ENCODE peak calls at places on chromosomes 7 and 10, in seven cellular contexts. One of them, this sample, is unnamed. For H3K4me1, the result is how much of the 10 kb centered on the place peaks cover.

GRCh38 chr10:4131407-4132215 is 346.6 kb upstream of the KLF6 start:
- DNase-seq in upper lobe of right lung: no peak
- DNase-seq in CD8-positive, alpha-beta memory T cell: peak
- DNase-seq in hepatocyte: peak
- DNase-seq in sigmoid colon: no peak
- DNase-seq in cardiac muscle cell: no peak
- DNase-seq in IMR-90: peak
- DNase-seq in this sample: no peak

GRCh38 chr10:132212816-132213215 is 26.1 kb downstream of the DPYSL4 start:
- DNase-seq in upper lobe of right lung: no peak
- DNase-seq in CD8-positive, alpha-beta memory T cell: no peak
- DNase-seq in hepatocyte: no peak
- DNase-seq in sigmoid colon: no peak
- DNase-seq in cardiac muscle cell: no peak
- DNase-seq in IMR-90: no peak
- DNase-seq in this sample: no peak

GRCh38 chr10:116719712-116720111 is 22.7 kb downstream of the HSPA12A start:
- DNase-seq in upper lobe of right lung: no peak
- DNase-seq in CD8-positive, alpha-beta memory T cell: no peak
- DNase-seq in hepatocyte: no peak
- DNase-seq in sigmoid colon: no peak
- DNase-seq in cardiac muscle cell: no peak
- DNase-seq in IMR-90: no peak
- DNase-seq in this sample: no peak

GRCh38 chr7:151665363-151665762 is 145.7 kb upstream of the RHEB start:
- DNase-seq in upper lobe of right lung: no peak
- DNase-seq in CD8-positive, alpha-beta memory T cell: no peak
- DNase-seq in hepatocyte: peak
- DNase-seq in sigmoid colon: peak
- DNase-seq in cardiac muscle cell: peak
- DNase-seq in IMR-90: peak
- DNase-seq in this sample: no peak

GRCh38 chr7:22723642-22724041 is 3.4 kb upstream of the IL6 start:
- DNase-seq in upper lobe of right lung: no peak
- DNase-seq in CD8-positive, alpha-beta memory T cell: no peak
- DNase-seq in hepatocyte: no peak
- DNase-seq in sigmoid colon: peak
- DNase-seq in cardiac muscle cell: no peak
- DNase-seq in IMR-90: no peak
- DNase-seq in this sample: peak

GRCh38 chr7:94530114-94530513 is 20.5 kb downstream of the CASD1 start:
- DNase-seq in upper lobe of right lung: no peak
- DNase-seq in CD8-positive, alpha-beta memory T cell: no peak
- DNase-seq in hepatocyte: no peak
- DNase-seq in sigmoid colon: no peak
- DNase-seq in cardiac muscle cell: no peak
- DNase-seq in IMR-90: no peak
- DNase-seq in this sample: no peak

GRCh38 chr10:78972947-78973900 is 95.5 kb upstream of the ZMIZ1 start:
- DNase-seq in upper lobe of right lung: peak
- DNase-seq in CD8-positive, alpha-beta memory T cell: peak
- DNase-seq in hepatocyte: peak
- DNase-seq in sigmoid colon: peak
- DNase-seq in cardiac muscle cell: peak
- DNase-seq in IMR-90: peak
- DNase-seq in this sample: peak

GRCh38 chr10:19638173-19638872 is 177.9 kb upstream of the PLXDC2 start:
- DNase-seq in upper lobe of right lung: no peak
- DNase-seq in CD8-positive, alpha-beta memory T cell: no peak
- DNase-seq in hepatocyte: peak
- DNase-seq in sigmoid colon: no peak
- DNase-seq in cardiac muscle cell: no peak
- DNase-seq in IMR-90: peak
- DNase-seq in this sample: no peak

GRCh38 chr10:12500406-12501303 is 151.3 kb downstream of the CAMK1D start:
- DNase-seq in upper lobe of right lung: peak
- DNase-seq in CD8-positive, alpha-beta memory T cell: no peak
- DNase-seq in hepatocyte: peak
- DNase-seq in sigmoid colon: peak
- DNase-seq in cardiac muscle cell: peak
- DNase-seq in IMR-90: no peak
- DNase-seq in this sample: no peak

GRCh38 chr10:35422236-35422635 is 85.9 kb downstream of the CCNY start:
- DNase-seq in upper lobe of right lung: no peak
- DNase-seq in CD8-positive, alpha-beta memory T cell: no peak
- DNase-seq in hepatocyte: no peak
- DNase-seq in sigmoid colon: no peak
- DNase-seq in cardiac muscle cell: peak
- DNase-seq in IMR-90: peak
- DNase-seq in this sample: no peak

GRCh38 chr10:4623757-4624420 is 202.1 kb upstream of the AKR1E2 start:
- DNase-seq in upper lobe of right lung: no peak
- DNase-seq in CD8-positive, alpha-beta memory T cell: no peak
- DNase-seq in hepatocyte: no peak
- DNase-seq in sigmoid colon: no peak
- DNase-seq in cardiac muscle cell: no peak
- DNase-seq in IMR-90: peak
- DNase-seq in this sample: no peak

GRCh38 chr10:96910488-96911395 is 78.6 kb downstream of the LCOR start:
- DNase-seq in upper lobe of right lung: no peak
- DNase-seq in CD8-positive, alpha-beta memory T cell: peak
- DNase-seq in hepatocyte: peak
- DNase-seq in sigmoid colon: no peak
- DNase-seq in cardiac muscle cell: peak
- DNase-seq in IMR-90: peak
- DNase-seq in this sample: no peak

GRCh38 chr7:20330797-20331230 is at the start of gene ITGB8:
- DNase-seq in upper lobe of right lung: no peak
- DNase-seq in CD8-positive, alpha-beta memory T cell: no peak
- DNase-seq in hepatocyte: no peak
- DNase-seq in sigmoid colon: peak
- DNase-seq in cardiac muscle cell: peak
- DNase-seq in IMR-90: no peak
- DNase-seq in this sample: peak

GRCh38 chr7:148883233-148884048 is 650 bp downstream of the EZH2 start:
- DNase-seq in upper lobe of right lung: peak
- DNase-seq in CD8-positive, alpha-beta memory T cell: peak
- DNase-seq in hepatocyte: peak
- DNase-seq in sigmoid colon: peak
- DNase-seq in cardiac muscle cell: peak
- DNase-seq in IMR-90: no peak
- DNase-seq in this sample: peak

GRCh38 chr10:125060486-125060850 is 99.9 kb downstream of the CTBP2 start:
- DNase-seq in upper lobe of right lung: no peak
- DNase-seq in CD8-positive, alpha-beta memory T cell: no peak
- DNase-seq in hepatocyte: no peak
- DNase-seq in sigmoid colon: no peak
- DNase-seq in cardiac muscle cell: no peak
- DNase-seq in IMR-90: peak
- DNase-seq in this sample: no peak

GRCh38 chr10:122051609-122052385 is 62.8 kb downstream of the TACC2 start:
- DNase-seq in upper lobe of right lung: peak
- DNase-seq in CD8-positive, alpha-beta memory T cell: no peak
- DNase-seq in hepatocyte: peak
- DNase-seq in sigmoid colon: peak
- DNase-seq in cardiac muscle cell: peak
- DNase-seq in IMR-90: peak
- DNase-seq in this sample: peak

GRCh38 chr10:86286591-86287421 is 79.8 kb downstream of the GRID1 start:
- DNase-seq in upper lobe of right lung: peak
- DNase-seq in CD8-positive, alpha-beta memory T cell: no peak
- DNase-seq in hepatocyte: no peak
- DNase-seq in sigmoid colon: peak
- DNase-seq in cardiac muscle cell: no peak
- DNase-seq in IMR-90: no peak
- DNase-seq in this sample: no peak

GRCh38 chr7:151122794-151123484 is 36.7 kb downstream of the AGAP3 start:
- DNase-seq in upper lobe of right lung: no peak
- DNase-seq in CD8-positive, alpha-beta memory T cell: no peak
- DNase-seq in hepatocyte: no peak
- DNase-seq in sigmoid colon: no peak
- DNase-seq in cardiac muscle cell: no peak
- DNase-seq in IMR-90: no peak
- DNase-seq in this sample: no peak

GRCh38 chr10:44975487-44976331 is 2.9 kb downstream of the DEPP1 start:
- DNase-seq in upper lobe of right lung: no peak
- DNase-seq in CD8-positive, alpha-beta memory T cell: no peak
- DNase-seq in hepatocyte: peak
- DNase-seq in sigmoid colon: peak
- DNase-seq in cardiac muscle cell: peak
- DNase-seq in IMR-90: peak
- DNase-seq in this sample: peak

GRCh38 chr10:44976352-44977198 is 2.0 kb downstream of the DEPP1 start:
- DNase-seq in upper lobe of right lung: no peak
- DNase-seq in CD8-positive, alpha-beta memory T cell: no peak
- DNase-seq in hepatocyte: no peak
- DNase-seq in sigmoid colon: peak
- DNase-seq in cardiac muscle cell: no peak
- DNase-seq in IMR-90: no peak
- DNase-seq in this sample: peak

GRCh38 chr10:44978570-44979280 is at the start of gene DEPP1:
- DNase-seq in upper lobe of right lung: peak
- DNase-seq in CD8-positive, alpha-beta memory T cell: no peak
- DNase-seq in hepatocyte: peak
- DNase-seq in sigmoid colon: peak
- DNase-seq in cardiac muscle cell: peak
- DNase-seq in IMR-90: peak
- DNase-seq in this sample: peak

GRCh38 chr10:44978213-44978569 is 418 bp downstream of the DEPP1 start:
- DNase-seq in upper lobe of right lung: no peak
- DNase-seq in CD8-positive, alpha-beta memory T cell: no peak
- DNase-seq in hepatocyte: no peak
- DNase-seq in sigmoid colon: peak
- DNase-seq in cardiac muscle cell: no peak
- DNase-seq in IMR-90: no peak
- DNase-seq in this sample: no peak

GRCh38 chr10:44977287-44978212 is 1.1 kb downstream of the DEPP1 start:
- DNase-seq in upper lobe of right lung: no peak
- DNase-seq in CD8-positive, alpha-beta memory T cell: no peak
- DNase-seq in hepatocyte: no peak
- DNase-seq in sigmoid colon: peak
- DNase-seq in cardiac muscle cell: no peak
- DNase-seq in IMR-90: no peak
- DNase-seq in this sample: no peak
- H3K4me1 ChIP-seq in upper lobe of right lung: half or more
- H3K4me1 ChIP-seq in CD8-positive, alpha-beta memory T cell: under half
- H3K4me1 ChIP-seq in hepatocyte: half or more
- H3K4me1 ChIP-seq in sigmoid colon: under half
- H3K4me1 ChIP-seq in cardiac muscle cell: half or more
- H3K4me1 ChIP-seq in IMR-90: half or more
- H3K4me1 ChIP-seq in this sample: half or more

GRCh38 chr10:111835562-111835961 is 348.0 kb downstream of the GPAM start:
- DNase-seq in upper lobe of right lung: no peak
- DNase-seq in CD8-positive, alpha-beta memory T cell: no peak
- DNase-seq in hepatocyte: no peak
- DNase-seq in sigmoid colon: no peak
- DNase-seq in cardiac muscle cell: no peak
- DNase-seq in IMR-90: no peak
- DNase-seq in this sample: no peak

GRCh38 chr10:111831058-111831457 is 352.5 kb downstream of the GPAM start:
- DNase-seq in upper lobe of right lung: no peak
- DNase-seq in CD8-positive, alpha-beta memory T cell: no peak
- DNase-seq in hepatocyte: no peak
- DNase-seq in sigmoid colon: no peak
- DNase-seq in cardiac muscle cell: no peak
- DNase-seq in IMR-90: no peak
- DNase-seq in this sample: no peak

GRCh38 chr10:111830360-111830759 is 353.2 kb downstream of the GPAM start:
- DNase-seq in upper lobe of right lung: no peak
- DNase-seq in CD8-positive, alpha-beta memory T cell: no peak
- DNase-seq in hepatocyte: no peak
- DNase-seq in sigmoid colon: no peak
- DNase-seq in cardiac muscle cell: no peak
- DNase-seq in IMR-90: no peak
- DNase-seq in this sample: no peak
- H3K4me3 ChIP-seq in upper lobe of right lung: no peak
- H3K4me3 ChIP-seq in CD8-positive, alpha-beta memory T cell: no peak
- H3K4me3 ChIP-seq in hepatocyte: no peak
- H3K4me3 ChIP-seq in sigmoid colon: no peak
- H3K4me3 ChIP-seq in cardiac muscle cell: no peak
- H3K4me3 ChIP-seq in IMR-90: no peak
- H3K4me3 ChIP-seq in this sample: no peak

DNA sequence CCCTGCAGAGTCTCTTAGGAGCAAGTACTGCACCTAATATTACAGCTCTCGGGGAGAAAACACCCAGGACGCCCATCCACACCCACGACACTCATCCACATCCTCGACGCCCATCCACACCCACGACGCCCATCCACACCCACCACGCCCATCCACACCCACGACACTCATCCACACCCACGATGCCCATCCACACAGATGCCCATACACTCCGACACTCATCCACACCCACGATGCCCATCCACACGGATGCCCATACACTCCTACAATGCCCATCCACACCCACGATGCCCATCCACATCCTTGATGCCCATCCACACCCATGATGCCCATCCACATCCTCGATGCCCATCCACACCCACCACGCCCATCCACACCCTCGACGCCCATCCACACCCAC is 503.1 kb downstream of the PTPRN2 start:
- DNase-seq in upper lobe of right lung: peak
- DNase-seq in CD8-positive, alpha-beta memory T cell: no peak
- DNase-seq in hepatocyte: no peak
- DNase-seq in sigmoid colon: peak
- DNase-seq in cardiac muscle cell: no peak
- DNase-seq in IMR-90: no peak
- DNase-seq in this sample: no peak
- H3K4me1 ChIP-seq in upper lobe of right lung: under half
- H3K4me1 ChIP-seq in CD8-positive, alpha-beta memory T cell: under half
- H3K4me1 ChIP-seq in hepatocyte: under half
- H3K4me1 ChIP-seq in sigmoid colon: under half
- H3K4me1 ChIP-seq in cardiac muscle cell: under half
- H3K4me1 ChIP-seq in IMR-90: under half
- H3K4me1 ChIP-seq in this sample: under half

DNA sequence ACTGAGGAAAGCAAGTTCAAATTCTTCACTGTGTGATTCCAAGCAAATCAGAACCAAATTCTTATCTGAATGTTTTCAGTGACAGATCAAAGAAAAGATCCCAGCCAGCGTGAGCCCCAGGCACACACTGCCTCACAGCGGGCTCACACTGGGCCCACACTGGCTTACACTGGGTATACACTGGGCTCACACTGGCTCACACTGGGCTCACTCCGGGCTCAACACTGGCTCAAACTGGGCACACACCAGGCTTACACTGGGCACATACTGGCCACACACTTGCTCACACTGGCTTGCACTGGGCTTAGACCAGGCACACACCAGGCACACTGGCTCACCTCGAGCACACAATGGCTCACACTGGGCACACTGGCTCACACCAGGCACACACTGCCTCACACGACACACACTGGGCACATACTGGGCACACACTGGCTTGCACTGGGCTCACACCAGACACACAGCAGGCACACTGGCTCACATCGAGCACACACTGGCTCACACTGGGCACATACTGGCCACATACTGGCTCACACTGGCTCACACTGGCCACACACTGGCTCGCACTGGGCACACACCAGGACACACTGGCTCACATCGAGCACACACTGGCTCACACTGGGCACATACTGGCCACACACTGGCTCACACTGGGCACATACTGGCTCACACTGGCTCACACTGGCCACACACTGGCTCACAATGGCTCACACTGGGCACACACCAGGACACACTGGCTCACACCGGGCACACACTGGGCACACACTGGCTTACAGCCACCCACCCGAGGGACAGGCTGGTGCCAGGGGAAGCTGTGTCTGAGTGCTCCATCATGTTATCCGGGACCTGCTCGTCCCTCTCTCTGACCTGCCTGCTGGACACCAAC is 156.3 kb downstream of the PTPRN2 start:
- DNase-seq in upper lobe of right lung: no peak
- DNase-seq in CD8-positive, alpha-beta memory T cell: no peak
- DNase-seq in hepatocyte: no peak
- DNase-seq in sigmoid colon: peak
- DNase-seq in cardiac muscle cell: no peak
- DNase-seq in IMR-90: no peak
- DNase-seq in this sample: no peak
- H3K4me3 ChIP-seq in upper lobe of right lung: no peak
- H3K4me3 ChIP-seq in CD8-positive, alpha-beta memory T cell: no peak
- H3K4me3 ChIP-seq in hepatocyte: no peak
- H3K4me3 ChIP-seq in sigmoid colon: no peak
- H3K4me3 ChIP-seq in cardiac muscle cell: no peak
- H3K4me3 ChIP-seq in IMR-90: no peak
- H3K4me3 ChIP-seq in this sample: no peak